ENCODE peak calls at places on chromosomes 11 and 22, in nine cellular contexts. R, N, A, D, V, Q, X, H and C are unnamed samples. For H3K4me1 and H3K9me3, the result is how much of the 10 kb centered on the place peaks cover.

GRCh38 chr22:38843716-38844660 is at the start of gene NPTXR:
- DNase-seq in H (peak), X (peak), D (peak), A (peak), R (peak), Q (peak), V (peak), N (peak), C (peak)

GRCh38 chr11:116700586-116701220 is 72.1 kb downstream of the BUD13 start:
- DNase-seq in A (no peak), V (no peak), N (no peak), H (peak), X (no peak), Q (no peak), R (peak), D (no peak), C (no peak)

GRCh38 chr11:114395776-114396175 is 4.5 kb downstream of the C11orf71 start:
- DNase-seq in H (no peak), X (no peak), V (no peak), D (peak), A (no peak), R (no peak), Q (no peak), N (peak), C (peak)

GRCh38 chr11:15985127-15985862 is 371.1 kb downstream of the SOX6 start:
- DNase-seq in A (no peak), V (no peak), X (no peak), N (no peak), Q (no peak), H (no peak), D (no peak), R (no peak), C (no peak)

GRCh38 chr11:8768625-8769333 is 86.2 kb downstream of the RPL27A start:
- DNase-seq in Q (peak), V (peak), R (peak), A (no peak), N (peak), H (peak), X (no peak), D (peak), C (peak)

GRCh38 chr22:26318975-26319374 is 110.1 kb upstream of the ASPHD2 start:
- DNase-seq in N (peak), A (no peak), X (no peak), V (no peak), R (no peak), Q (no peak), D (peak), H (no peak), C (no peak)

GRCh38 chr11:111537336-111537860 is 3.1 kb upstream of the LAYN start:
- DNase-seq in N (no peak), H (no peak), X (no peak), D (no peak), V (no peak), R (no peak), Q (no peak), A (peak), C (no peak)

GRCh38 chr11:66987158-66987620 is 12.1 kb downstream of the C11orf86 start:
- DNase-seq in Q (peak), A (no peak), V (peak), R (peak), X (no peak), N (no peak), D (no peak), H (no peak), C (no peak)

GRCh38 chr11:79296113-79296512 is 144.7 kb downstream of the TENM4 start:
- DNase-seq in V (no peak), Q (no peak), H (no peak), A (peak), D (no peak), X (no peak), N (no peak), R (no peak), C (no peak)

DNA sequence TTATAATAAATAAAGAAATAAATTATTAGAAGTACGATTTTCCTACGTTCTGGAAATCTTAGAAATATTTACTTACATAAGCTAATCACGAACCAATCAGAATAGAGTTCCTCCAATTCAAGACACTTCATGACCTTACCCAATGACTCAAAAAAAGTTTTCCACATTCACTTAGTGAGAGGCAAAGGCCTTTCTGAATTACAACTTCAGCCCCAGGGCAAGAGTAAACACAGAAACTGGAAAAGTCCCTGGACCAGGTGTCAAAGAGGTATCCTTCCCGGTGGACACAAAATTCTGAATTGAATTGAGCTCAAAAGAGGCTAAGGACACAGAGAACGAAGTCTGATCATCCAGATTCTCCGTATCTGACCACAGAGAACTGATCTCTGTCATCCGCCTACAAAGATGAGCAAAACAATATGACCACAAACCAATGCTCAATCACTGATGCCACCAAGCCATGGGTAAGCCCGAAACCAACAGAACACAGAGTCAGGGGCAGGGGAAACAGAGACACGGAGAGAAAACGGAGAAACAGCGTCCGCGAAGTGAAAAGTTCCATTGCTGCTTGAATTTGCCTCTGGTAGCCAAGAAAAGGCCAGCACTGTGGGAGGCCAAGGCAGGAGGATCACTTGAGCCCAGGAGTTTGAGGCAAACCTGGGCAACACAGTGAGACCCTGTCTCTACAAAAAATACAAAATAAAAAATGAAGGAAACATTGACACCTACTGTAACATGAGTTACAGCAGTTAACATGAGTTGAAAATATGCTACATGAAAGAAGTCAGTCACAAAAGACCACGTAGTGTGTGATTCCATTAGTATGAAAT is 6.8 kb downstream of the BID start:
- DNase-seq in X (no peak), H (no peak), R (no peak), V (no peak), N (no peak), D (no peak), Q (no peak), A (no peak), C (no peak)
- H3K4me1 ChIP-seq in X (under half), H (under half), R (under half), V (under half), N (under half), D (under half), Q (under half), A (under half), C (under half)

DNA sequence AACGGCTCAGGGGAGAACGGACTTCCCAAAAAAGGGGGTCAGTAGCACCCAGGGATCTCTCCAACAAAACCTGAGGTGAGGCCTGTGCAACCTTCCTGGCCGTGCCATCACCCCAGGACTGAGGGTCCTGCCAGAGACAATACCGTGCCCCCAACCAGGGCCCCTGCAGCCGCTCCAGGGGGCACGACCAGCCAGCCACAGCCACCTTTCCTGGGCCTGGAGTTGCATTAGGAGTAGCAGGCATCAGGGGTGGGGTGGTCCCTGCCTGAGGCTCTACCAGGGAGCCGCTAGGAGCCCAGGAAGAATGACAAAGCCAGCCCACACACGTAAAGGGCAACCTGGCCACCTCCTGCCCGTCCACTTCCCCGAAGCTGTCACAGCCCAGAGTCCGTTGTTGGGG is 137.8 kb downstream of the BRD1 start:
- DNase-seq in A (no peak), N (no peak), R (no peak), H (no peak), X (no peak), Q (no peak), V (no peak), D (no peak), C (no peak)
- H3K9me3 ChIP-seq in A (under half), N (under half), R (under half), H (under half), X (under half), Q (under half), V (under half), D (under half), C (under half)

GRCh38 chr22:30435674-30436126 is 10.1 kb downstream of the MTFP1 start:
- DNase-seq in R (peak), N (no peak), H (peak), X (no peak), D (no peak), Q (peak), V (no peak), A (peak), C (peak)
- H3K4me3 ChIP-seq in R (no peak), N (no peak), H (no peak), X (no peak), D (no peak), Q (no peak), V (no peak), A (peak), C (no peak)

DNA sequence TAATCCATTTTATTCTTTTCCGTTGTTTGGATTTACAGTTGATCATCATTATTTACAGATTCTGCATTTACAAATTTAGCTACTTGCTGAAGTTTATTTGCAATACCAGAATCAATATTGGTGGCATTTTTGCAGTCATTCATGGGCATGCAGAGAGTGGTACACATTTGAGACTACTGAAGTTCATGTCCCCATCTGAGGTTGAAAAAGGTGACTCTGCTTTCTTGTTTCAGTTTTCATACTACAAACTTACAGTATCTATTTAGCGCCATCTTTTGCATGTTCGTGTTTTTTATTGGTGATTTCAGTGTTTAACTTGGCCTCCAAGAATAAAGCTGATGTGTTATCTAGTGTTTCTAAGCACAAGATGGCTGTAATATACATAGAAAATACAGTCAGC is 318.8 kb upstream of the CTSC start:
- DNase-seq in A (no peak), H (no peak), N (no peak), Q (no peak), V (no peak), D (no peak), X (no peak), R (no peak), C (no peak)
- H3K4me1 ChIP-seq in A (under half), H (under half), N (under half), Q (under half), V (under half), D (under half), X (under half), R (under half), C (under half)

GRCh38 chr22:48240165-48240934 is 1477.9 kb downstream of the TBC1D22A start:
- DNase-seq in H (peak), X (no peak), R (peak), Q (no peak), A (no peak), D (no peak), V (no peak), N (no peak), C (no peak)

GRCh38 chr22:48239461-48240164 is 1477.2 kb downstream of the TBC1D22A start:
- DNase-seq in N (no peak), Q (no peak), A (no peak), H (peak), D (no peak), X (no peak), V (no peak), R (no peak), C (no peak)

GRCh38 chr22:48238018-48238915 is 1475.8 kb downstream of the TBC1D22A start:
- DNase-seq in X (no peak), R (peak), N (no peak), Q (no peak), V (no peak), A (no peak), D (no peak), H (peak), C (no peak)

GRCh38 chr22:48237466-48237865 is 1475.0 kb downstream of the TBC1D22A start:
- DNase-seq in X (no peak), A (no peak), D (no peak), V (no peak), N (no peak), R (peak), H (peak), Q (no peak), C (no peak)

GRCh38 chr22:48238966-48239365 is 1476.5 kb downstream of the TBC1D22A start:
- DNase-seq in N (no peak), A (no peak), R (no peak), D (no peak), H (peak), Q (no peak), V (no peak), X (no peak), C (no peak)
- H3K9me3 ChIP-seq in N (under half), A (under half), R (under half), D (under half), H (under half), Q (under half), V (under half), X (under half), C (under half)

GRCh38 chr22:50059185-50059880 is 1.2 kb upstream of the TTLL8 start:
- DNase-seq in Q (no peak), N (no peak), R (no peak), A (no peak), H (no peak), X (peak), V (peak), D (peak), C (no peak)
- H3K4me3 ChIP-seq in Q (peak), N (no peak), R (no peak), A (no peak), H (no peak), X (no peak), V (no peak), D (peak), C (no peak)

GRCh38 chr11:65118097-65118837 is 766 bp upstream of the ZNHIT2 start:
- DNase-seq in H (no peak), Q (no peak), V (no peak), R (no peak), A (no peak), X (no peak), D (no peak), N (no peak), C (no peak)

GRCh38 chr11:65119670-65119995 is 2.1 kb upstream of the ZNHIT2 start:
- DNase-seq in A (no peak), X (no peak), H (no peak), N (no peak), Q (no peak), D (no peak), R (no peak), V (no peak), C (peak)

GRCh38 chr11:65121865-65122696 is at the start of the genes FAU and MRPL49:
- DNase-seq in A (peak), N (peak), R (peak), Q (peak), H (peak), X (peak), D (peak), V (peak), C (peak)

GRCh38 chr11:65121447-65121864 is 478 bp downstream of the FAU start:
- DNase-seq in X (no peak), H (no peak), D (peak), R (peak), V (no peak), N (no peak), A (no peak), Q (no peak), C (peak)

GRCh38 chr11:65120831-65121230 is 1.1 kb downstream of the FAU start:
- DNase-seq in N (no peak), X (no peak), Q (no peak), D (no peak), R (peak), A (no peak), V (no peak), H (no peak), C (no peak)
- H3K4me1 ChIP-seq in N (under half), X (under half), Q (under half), D (under half), R (under half), A (under half), V (under half), H (half or more), C (under half)